ENCODE peak calls at places on chromosomes 16 and 17, in six cellular contexts. H, C, G, S, T and P are unnamed samples. For H3K4me1, the result is how much of the 10 kb centered on the place peaks cover.

GRCh38 chr16:1098266-1098991 is 2.4 kb upstream of the C1QTNF8 start:
- DNase-seq in H (no peak), T (no peak), C (no peak), G (no peak), S (no peak), P (no peak)

GRCh38 chr17:38874505-38875419 is 4.9 kb downstream of the LASP1 start:
- DNase-seq in C (peak), G (no peak), S (no peak), H (peak), T (no peak), P (no peak)

GRCh38 chr17:78359216-78359935 is 501 bp downstream of the SOCS3 start:
- DNase-seq in H (peak), C (peak), S (no peak), G (peak), T (no peak), P (no peak)

GRCh38 chr16:87713469-87714229 is 52.1 kb downstream of the KLHDC4 start:
- DNase-seq in H (no peak), C (no peak), T (no peak), S (no peak), G (peak), P (no peak)

GRCh38 chr16:65178151-65178550 is 56.3 kb upstream of the CDH11 start:
- DNase-seq in G (no peak), H (peak), S (no peak), C (peak), T (no peak), P (no peak)

GRCh38 chr17:50583636-50584035 is 23.1 kb downstream of the CACNA1G start:
- DNase-seq in G (no peak), T (no peak), H (no peak), C (no peak), S (no peak), P (no peak)

GRCh38 chr16:14024300-14024699 is 46.8 kb upstream of the MRTFB start:
- DNase-seq in H (peak), T (no peak), G (no peak), S (no peak), C (peak), P (no peak)

GRCh38 chr16:84091460-84091859 is 25.3 kb downstream of the MBTPS1 start:
- DNase-seq in T (no peak), C (no peak), H (no peak), G (no peak), S (no peak), P (no peak)

GRCh38 chr16:52963471-52963870 is 89.2 kb downstream of the CHD9NB start:
- DNase-seq in C (no peak), S (no peak), G (no peak), T (no peak), H (no peak), P (no peak)

GRCh38 chr16:57906385-57907316 is 64.3 kb downstream of the CNGB1 start:
- DNase-seq in H (peak), G (no peak), S (no peak), C (no peak), T (no peak), P (no peak)

GRCh38 chr16:2776500-2777139 is 460 bp downstream of the ELOB start:
- DNase-seq in C (no peak), S (no peak), G (peak), T (no peak), H (peak), P (no peak)

GRCh38 chr16:49531425-49531824 is 157.8 kb downstream of the C16orf78 start:
- DNase-seq in S (no peak), G (no peak), T (no peak), C (no peak), H (no peak), P (no peak)

GRCh38 chr17:73342057-73342522 is 30.3 kb upstream of the CDC42EP4 start:
- DNase-seq in H (peak), T (peak), S (no peak), G (peak), C (peak), P (no peak)

GRCh38 chr17:73341350-73342056 is 29.7 kb upstream of the CDC42EP4 start:
- DNase-seq in H (no peak), G (no peak), T (no peak), C (no peak), S (no peak), P (no peak)

GRCh38 chr17:73343739-73344454 is 32.1 kb upstream of the CDC42EP4 start:
- DNase-seq in T (no peak), G (no peak), S (no peak), C (no peak), H (peak), P (no peak)

GRCh38 chr17:73342549-73343167 is 30.9 kb upstream of the CDC42EP4 start:
- DNase-seq in H (peak), C (no peak), G (no peak), T (no peak), S (no peak), P (no peak)

DNA sequence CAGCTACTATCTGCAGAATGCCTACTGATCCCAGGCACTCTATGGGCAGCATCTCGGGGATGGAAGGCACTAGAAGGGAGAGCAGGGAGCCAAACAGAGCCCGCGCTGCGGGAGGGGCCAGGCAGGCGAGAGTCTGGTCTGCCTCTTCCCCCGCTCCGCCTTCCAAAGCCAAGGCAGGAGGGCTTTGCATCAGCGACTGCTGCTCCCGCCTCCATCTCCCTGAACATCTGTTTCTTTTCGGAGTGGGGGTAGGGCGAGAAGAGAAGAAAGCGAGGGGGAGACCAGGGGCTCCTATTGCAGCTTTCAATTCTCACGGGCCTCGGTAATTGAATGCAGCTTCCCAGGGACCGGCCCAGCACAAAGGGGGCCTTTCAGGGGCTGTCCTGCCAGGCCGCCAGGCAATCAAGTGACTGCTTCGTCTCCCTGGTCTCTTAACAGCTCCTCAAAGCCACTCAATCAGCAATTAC is 31.4 kb upstream of the CDC42EP4 start:
- DNase-seq in C (peak), H (peak), S (no peak), T (no peak), G (no peak), P (no peak)
- H3K4me1 ChIP-seq in C (under half), H (under half), S (under half), T (half or more), G (under half), P (under half)

GRCh38 chr17:81863833-81864768 is 3.8 kb upstream of the P4HB start:
- DNase-seq in H (peak), T (no peak), G (peak), S (no peak), C (no peak), P (no peak)
- H3K4me1 ChIP-seq in H (under half), T (under half), G (half or more), S (half or more), C (under half), P (under half)

GRCh38 chr16:73049051-73049910 is 1.4 kb upstream of the ZFHX3 start:
- DNase-seq in T (no peak), H (no peak), G (no peak), C (no peak), S (no peak), P (no peak)
- H3K4me1 ChIP-seq in T (half or more), H (under half), G (half or more), C (under half), S (under half), P (under half)

GRCh38 chr17:42090964-42091790 is 7.1 kb downstream of the ZNF385C start:
- DNase-seq in H (no peak), G (no peak), C (no peak), T (no peak), S (no peak), P (no peak)

GRCh38 chr17:42088736-42089135 is 9.5 kb downstream of the ZNF385C start:
- DNase-seq in H (no peak), G (no peak), T (no peak), S (no peak), C (no peak), P (no peak)

GRCh38 chr17:42087042-42087701 is 11.1 kb downstream of the ZNF385C start:
- DNase-seq in H (no peak), S (no peak), C (no peak), G (no peak), T (no peak), P (no peak)

DNA sequence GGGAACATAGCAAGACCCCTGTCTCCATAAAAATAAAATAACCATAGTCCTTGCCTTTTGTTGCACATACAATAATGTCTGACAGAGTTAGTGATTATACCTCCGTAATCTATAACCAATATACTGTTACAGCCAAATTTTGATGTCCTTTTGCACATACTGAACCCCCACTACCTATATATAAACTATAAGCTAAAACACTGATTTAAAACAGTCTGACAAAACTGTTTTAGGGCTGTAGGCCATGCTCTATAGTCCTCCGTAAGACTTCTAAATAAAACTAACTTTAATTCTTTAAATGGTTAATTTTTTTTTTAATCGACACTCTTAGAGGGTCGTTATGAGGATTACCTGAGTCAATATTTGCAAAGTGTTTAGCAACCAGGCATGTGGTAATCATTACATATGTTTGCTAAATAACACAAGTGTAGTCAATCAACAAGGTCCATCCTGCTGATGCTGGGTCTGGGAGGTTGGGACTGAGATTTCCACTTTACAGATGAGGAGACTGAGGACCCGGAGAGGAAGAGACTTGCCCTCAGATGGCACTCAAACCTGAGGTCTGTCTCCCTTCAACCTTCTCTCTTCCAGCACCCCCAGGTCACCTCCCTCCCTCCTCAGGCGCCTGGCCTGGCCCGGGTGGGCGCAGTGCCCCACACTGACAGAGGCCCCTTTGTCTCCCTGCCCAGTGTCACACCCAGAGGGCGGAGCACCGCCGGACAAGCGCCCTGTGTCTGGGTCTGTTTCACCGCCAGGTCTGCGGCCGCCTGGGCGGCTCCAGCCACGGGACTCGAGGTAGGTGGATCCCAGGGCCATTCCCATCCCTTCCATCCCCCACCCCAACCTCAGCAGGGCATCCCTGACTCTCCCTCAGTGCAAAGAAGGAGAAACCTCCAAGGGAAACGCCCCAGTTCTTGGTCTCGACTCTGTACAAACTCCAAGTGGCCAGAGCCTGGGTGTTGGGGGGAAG is 10.3 kb downstream of the ZNF385C start:
- DNase-seq in T (no peak), G (no peak), C (no peak), S (peak), H (no peak), P (no peak)
- H3K4me1 ChIP-seq in T (under half), G (under half), C (under half), S (under half), H (under half), P (under half)

DNA sequence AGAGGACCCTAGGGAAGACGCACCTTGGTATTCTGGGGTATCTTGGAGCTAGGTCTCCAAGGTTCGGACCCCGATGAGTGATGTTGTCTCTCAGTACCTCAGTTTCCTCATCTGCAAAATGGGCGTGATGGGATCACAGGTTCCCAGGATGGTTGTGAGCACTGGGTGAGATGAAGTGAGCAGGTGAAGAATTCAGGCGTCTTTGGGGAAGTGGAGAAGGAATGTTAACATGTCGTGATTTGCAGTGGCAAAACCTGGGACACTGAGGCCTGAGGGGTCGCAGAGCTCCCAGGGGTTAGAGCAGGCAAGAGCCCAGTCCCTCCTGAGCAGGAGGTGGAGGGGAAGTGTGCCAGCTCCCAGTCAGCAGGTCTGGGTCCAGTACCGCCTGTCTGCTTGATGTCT is 215.1 kb upstream of the GSE1 start:
- DNase-seq in S (no peak), T (no peak), C (no peak), H (no peak), G (no peak), P (no peak)
- H3K4me1 ChIP-seq in S (half or more), T (under half), C (under half), H (under half), G (under half), P (under half)

DNA sequence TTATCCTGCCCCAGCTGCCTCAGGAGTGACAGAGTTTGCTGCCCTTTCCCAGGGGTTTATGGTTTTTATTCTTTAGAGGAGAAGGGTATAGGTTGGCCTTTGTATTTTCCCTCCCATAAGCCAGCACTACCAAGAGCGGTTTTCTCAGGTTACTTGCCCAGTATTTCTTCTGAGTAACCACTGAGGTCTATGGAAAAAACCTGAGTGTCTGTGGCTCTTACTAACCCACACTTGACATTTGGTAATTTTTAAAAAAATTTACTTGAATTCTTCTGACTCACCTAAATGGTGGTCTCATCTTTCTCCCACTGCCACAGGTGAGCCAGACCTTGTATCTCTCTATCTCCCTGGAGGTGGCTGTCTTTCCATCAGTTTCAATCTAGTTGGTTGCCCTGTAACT is 6.0 kb downstream of the SLC7A6 start:
- DNase-seq in S (no peak), C (no peak), T (no peak), H (no peak), G (no peak), P (no peak)
- H3K4me1 ChIP-seq in S (under half), C (under half), T (half or more), H (under half), G (under half), P (under half)

DNA sequence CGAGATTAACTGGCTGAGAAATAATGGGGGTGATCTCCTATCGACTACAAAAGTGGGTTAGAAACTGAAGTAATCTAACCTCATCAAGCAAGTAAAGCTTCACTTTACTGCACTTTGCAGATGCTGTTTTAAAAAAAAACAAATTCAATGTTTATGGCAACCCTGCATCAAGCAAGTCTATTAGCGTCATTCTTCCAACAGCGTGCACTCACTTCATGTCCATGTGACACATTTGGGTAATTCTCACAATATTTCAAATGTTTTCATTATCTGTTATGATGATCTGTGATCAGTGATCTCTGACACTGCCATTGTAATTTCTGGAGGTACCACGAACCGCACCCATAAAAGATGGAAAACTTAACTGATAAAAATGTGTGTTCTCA is 70.8 kb downstream of the KANSL1 start:
- DNase-seq in G (no peak), C (no peak), T (no peak), H (no peak), S (no peak), P (no peak)
- H3K4me1 ChIP-seq in G (half or more), C (under half), T (half or more), H (under half), S (under half), P (under half)

DNA sequence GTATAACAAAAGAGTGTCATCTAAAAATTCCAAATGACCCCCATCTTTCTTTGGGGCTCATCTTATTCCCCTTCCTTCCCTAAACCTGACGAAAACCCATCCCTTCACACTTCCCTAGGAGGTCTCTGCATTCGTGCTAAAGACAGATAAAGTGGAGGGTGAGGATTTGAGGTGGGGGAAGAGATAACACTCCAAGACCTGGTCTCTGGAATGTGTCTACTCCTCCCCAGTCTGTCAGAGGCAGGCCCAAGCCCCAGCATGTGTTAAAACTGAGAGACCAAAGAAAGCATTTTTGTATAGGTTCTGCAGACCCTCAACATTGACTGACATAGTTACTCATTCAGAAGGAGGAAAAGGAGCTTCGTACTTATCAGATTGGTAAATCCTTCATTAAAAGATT is 11.0 kb upstream of the LHX1 start:
- DNase-seq in H (no peak), C (no peak), T (no peak), S (no peak), G (no peak), P (no peak)
- H3K4me1 ChIP-seq in H (under half), C (under half), T (under half), S (under half), G (under half), P (under half)